ENCODE peak calls at places on chromosomes 16 and 17, in six cellular contexts. U is epithelial cell of prostate, M is WERI-Rb-1, Q is GM23248, V is PC-3, R is cardiac muscle cell. J is an unnamed sample.

GRCh38 chr16:51267676-51268075 is 116.6 kb upstream of the SALL1 start:
- DNase-seq in U (no peak), M (no peak), Q (no peak), V (no peak), R (no peak), J (no peak)

GRCh38 chr17:6507535-6507934 is 48.8 kb downstream of the PITPNM3 start:
- DNase-seq in U (peak; percentile 69), M (no peak), Q (peak; percentile 98), V (peak; percentile 90), R (peak; percentile 88), J (no peak)

GRCh38 chr17:58219789-58220183 is 731 bp upstream of the MKS1 start:
- DNase-seq in U (no peak), M (no peak), Q (peak; percentile 57), V (peak; percentile 65), R (no peak), J (no peak)

GRCh38 chr17:73960469-73960868 is 243.0 kb upstream of the RPL38 start:
- DNase-seq in U (no peak), M (no peak), Q (no peak), V (no peak), R (no peak), J (no peak)

GRCh38 chr16:81623365-81624102 is 155.6 kb upstream of the PLCG2 start:
- DNase-seq in U (no peak), M (no peak), Q (peak; percentile 69), V (peak; percentile 54), R (peak; percentile 65), J (peak; percentile 73)

GRCh38 chr16:27108826-27109665 is 42.3 kb downstream of the C16orf82 start:
- DNase-seq in U (no peak), M (no peak), Q (no peak), V (no peak), R (no peak), J (no peak)

GRCh38 chr17:50053654-50053960 is 2.3 kb upstream of the ITGA3 start:
- DNase-seq in U (no peak), M (no peak), Q (no peak), V (no peak), R (no peak), J (no peak)

GRCh38 chr17:27422601-27423000 is 33.6 kb upstream of the KSR1 start:
- DNase-seq in U (no peak), M (no peak), Q (no peak), V (no peak), R (no peak), J (no peak)

GRCh38 chr17:27513849-27514248 is 57.6 kb downstream of the KSR1 start:
- DNase-seq in U (no peak), M (no peak), Q (no peak), V (no peak), R (no peak), J (peak; percentile 57)

GRCh38 chr17:36089888-36090836 is at the start of gene CCL3:
- DNase-seq in U (peak; percentile 3), M (no peak), Q (peak; percentile 6), V (peak; percentile 2), R (no peak), J (no peak)

GRCh38 chr17:68461589-68461988 is 4.3 kb upstream of the WIPI1 start:
- DNase-seq in U (no peak), M (no peak), Q (no peak), V (no peak), R (no peak), J (no peak)

GRCh38 chr17:29585080-29585751 is 4.2 kb downstream of the GIT1 start:
- DNase-seq in U (no peak), M (no peak), Q (no peak), V (no peak), R (peak; percentile 45), J (no peak)

GRCh38 chr17:59257101-59257500 is 36.8 kb downstream of the GDPD1 start:
- DNase-seq in U (no peak), M (no peak), Q (no peak), V (no peak), R (no peak), J (no peak)

GRCh38 chr17:78653382-78653781 is 76.2 kb upstream of the DNAH17 start:
- DNase-seq in U (no peak), M (no peak), Q (peak; percentile 59), V (peak; percentile 58), R (peak; percentile 71), J (no peak)

GRCh38 chr17:56966277-56966676 is 5.4 kb upstream of the COIL start:
- DNase-seq in U (no peak), M (no peak), Q (no peak), V (no peak), R (no peak), J (peak; percentile 45)

GRCh38 chr17:45341389-45342158 is 24.8 kb upstream of the MAP3K14 start:
- DNase-seq in U (no peak), M (peak; percentile 71), Q (peak; percentile 94), V (peak; percentile 36), R (peak; percentile 96), J (peak; percentile 74)

GRCh38 chr16:53904533-53904932 is 200.6 kb downstream of the FTO start:
- DNase-seq in U (no peak), M (no peak), Q (no peak), V (no peak), R (no peak), J (no peak)

GRCh38 chr16:75104836-75105235 is 11.7 kb downstream of the LDHD start:
- DNase-seq in U (no peak), M (no peak), Q (no peak), V (no peak), R (no peak), J (no peak)

GRCh38 chr17:77248216-77249054 is 107.7 kb downstream of the SEC14L1 start:
- DNase-seq in U (no peak), M (no peak), Q (peak; percentile 12), V (no peak), R (no peak), J (no peak)

GRCh38 chr16:11692171-11692570 is 23.9 kb downstream of the SNN start:
- DNase-seq in U (no peak), M (no peak), Q (no peak), V (no peak), R (no peak), J (no peak)

GRCh38 chr16:89322381-89323119 is 105.0 kb downstream of the ZNF778 start:
- DNase-seq in U (no peak), M (no peak), Q (peak; percentile 91), V (peak; percentile 68), R (peak; percentile 91), J (peak; percentile 61)

GRCh38 chr16:85222151-85222863 is 110.0 kb upstream of the CIBAR2 start:
- DNase-seq in U (no peak), M (peak; percentile 64), Q (no peak), V (no peak), R (no peak), J (peak; percentile 91)

GRCh38 chr17:15930426-15930825 is 14.5 kb upstream of the ADORA2B start:
- DNase-seq in U (no peak), M (no peak), Q (peak; percentile 33), V (no peak), R (no peak), J (no peak)

DNA sequence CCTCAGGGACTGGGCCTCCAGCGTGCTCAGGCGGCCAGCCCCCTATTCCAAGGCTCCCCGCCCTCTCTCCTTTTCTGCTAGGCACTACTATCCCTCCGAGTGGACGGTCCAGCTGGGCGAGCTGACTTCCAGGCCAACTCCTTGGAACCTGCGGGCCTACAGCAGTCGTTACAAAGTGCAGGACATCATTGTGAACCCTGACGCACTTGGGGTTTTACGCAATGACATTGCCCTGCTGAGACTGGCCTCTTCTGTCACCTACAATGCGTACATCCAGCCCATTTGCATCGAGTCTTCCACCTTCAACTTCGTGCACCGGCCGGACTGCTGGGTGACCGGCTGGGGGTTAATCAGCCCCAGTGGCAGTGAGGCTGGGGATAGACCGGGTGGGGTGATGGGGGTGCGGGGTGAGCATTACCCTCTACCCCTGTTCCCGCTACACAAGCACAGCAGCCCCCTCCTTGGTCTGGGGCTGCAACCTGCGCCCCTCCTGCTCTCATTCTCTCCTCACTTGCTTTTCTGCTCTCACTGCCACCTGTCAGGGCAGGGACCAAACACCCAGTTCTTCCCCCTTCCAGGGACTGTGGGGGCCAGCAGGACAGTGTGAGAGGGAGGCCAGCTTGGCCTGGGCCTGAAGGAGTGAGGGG is 1.1 kb downstream of the PRSS41 start:
- DNase-seq in U (no peak), M (no peak), Q (no peak), V (no peak), R (no peak), J (no peak)
- H3K27ac ChIP-seq in U (peak overlapping the region; percentile 38), M (peak overlapping the region; percentile 35), Q (no peak overlapping the region), V (peak overlapping the region; percentile 43), R (no peak overlapping the region), J (no peak overlapping the region)

GRCh38 chr17:8732406-8733065 is 12.1 kb downstream of the CCDC42 start:
- DNase-seq in U (no peak), M (no peak), Q (peak; percentile 71), V (no peak), R (peak; percentile 13), J (no peak)

GRCh38 chr17:8734876-8735275 is 9.8 kb downstream of the CCDC42 start:
- DNase-seq in U (no peak), M (no peak), Q (no peak), V (no peak), R (no peak), J (no peak)

GRCh38 chr17:8736362-8736761 is 8.3 kb downstream of the CCDC42 start:
- DNase-seq in U (no peak), M (no peak), Q (no peak), V (no peak), R (no peak), J (no peak)

GRCh38 chr17:8736796-8737195 is 7.8 kb downstream of the CCDC42 start:
- DNase-seq in U (no peak), M (no peak), Q (no peak), V (no peak), R (no peak), J (no peak)

GRCh38 chr17:8735336-8735939 is 9.2 kb downstream of the CCDC42 start:
- DNase-seq in U (no peak), M (no peak), Q (no peak), V (no peak), R (no peak), J (no peak)
- H3K27ac ChIP-seq in U (no peak overlapping the region), M (no peak overlapping the region), Q (no peak overlapping the region), V (no peak overlapping the region), R (no peak overlapping the region), J (no peak overlapping the region)

GRCh38 chr17:72571813-72572396 is 451.1 kb downstream of the SOX9 start:
- DNase-seq in U (no peak), M (no peak), Q (no peak), V (no peak), R (no peak), J (no peak)
- H3K27ac ChIP-seq in U (no peak overlapping the region), M (no peak overlapping the region), Q (no peak overlapping the region), V (no peak overlapping the region), R (no peak overlapping the region), J (no peak overlapping the region)

GRCh38 chr16:16828913-16829398 is 450.0 kb downstream of the NPIPA7 start:
- DNase-seq in U (no peak), M (peak; percentile 15), Q (no peak), V (no peak), R (no peak), J (peak; percentile 15)

GRCh38 chr16:16830401-16830800 is 451.5 kb downstream of the NPIPA7 start:
- DNase-seq in U (no peak), M (no peak), Q (no peak), V (no peak), R (no peak), J (no peak)

GRCh38 chr16:16830973-16831372 is 452.0 kb downstream of the NPIPA7 start:
- DNase-seq in U (no peak), M (no peak), Q (no peak), V (no peak), R (no peak), J (no peak)

DNA sequence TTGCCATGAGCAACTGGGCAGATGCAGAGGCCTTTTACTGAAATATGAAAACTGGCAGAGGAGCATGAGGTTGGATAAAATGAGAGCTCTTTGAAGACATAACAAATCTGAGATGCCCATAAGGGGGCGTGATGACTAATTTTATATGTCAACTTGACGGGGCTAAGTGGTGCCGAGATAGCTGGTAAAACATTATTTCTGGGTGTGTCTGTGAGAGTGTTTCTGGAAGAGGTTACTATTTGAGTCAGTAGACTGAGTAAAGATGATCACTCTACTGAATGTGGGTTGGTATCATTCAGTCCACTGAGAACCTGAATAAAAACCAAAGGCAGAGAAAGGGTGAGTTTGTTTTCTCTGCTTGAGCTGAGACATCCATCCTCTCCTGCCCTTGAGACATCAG is 454.2 kb downstream of the NPIPA7 start:
- DNase-seq in U (no peak), M (no peak), Q (no peak), V (no peak), R (no peak), J (no peak)
- H3K27ac ChIP-seq in U (no peak overlapping the region), M (no peak overlapping the region), Q (no peak overlapping the region), V (no peak overlapping the region), R (no peak overlapping the region), J (no peak overlapping the region)